ENCODE peak calls at places on chromosomes 4 and X, in five cellular contexts. One of them, this sample, is unnamed.

GRCh38 chr4:168724960-168725359 is 228.1 kb downstream of the PALLD start:
- DNase-seq in RWPE2: no peak
- DNase-seq in aorta: no peak
- DNase-seq in CD8-positive, alpha-beta T cell: no peak
- DNase-seq in choroid plexus epithelial cell: peak
- DNase-seq in this sample: no peak

GRCh38 chr4:145868637-145869409 is 69.8 kb downstream of the ZNF827 start:
- DNase-seq in RWPE2: no peak
- DNase-seq in aorta: no peak
- DNase-seq in choroid plexus epithelial cell: peak
- DNase-seq in CD8-positive, alpha-beta T cell: no peak
- DNase-seq in this sample: peak

GRCh38 chrX:106168107-106168506 is at the start of gene PWWP3B:
- DNase-seq in aorta: no peak
- DNase-seq in RWPE2: peak
- DNase-seq in choroid plexus epithelial cell: peak
- DNase-seq in CD8-positive, alpha-beta T cell: no peak
- DNase-seq in this sample: no peak

GRCh38 chr4:151992301-151992700 is 231.5 kb upstream of the GATB start:
- DNase-seq in aorta: no peak
- DNase-seq in choroid plexus epithelial cell: no peak
- DNase-seq in RWPE2: no peak
- DNase-seq in CD8-positive, alpha-beta T cell: no peak
- DNase-seq in this sample: no peak

GRCh38 chr4:152156448-152156847 is 379.4 kb downstream of the FBXW7 start:
- DNase-seq in RWPE2: no peak
- DNase-seq in aorta: no peak
- DNase-seq in choroid plexus epithelial cell: no peak
- DNase-seq in CD8-positive, alpha-beta T cell: no peak
- DNase-seq in this sample: no peak

GRCh38 chr4:83238849-83239248 is 45.7 kb downstream of the COQ2 start:
- DNase-seq in aorta: no peak
- DNase-seq in RWPE2: no peak
- DNase-seq in CD8-positive, alpha-beta T cell: no peak
- DNase-seq in choroid plexus epithelial cell: no peak
- DNase-seq in this sample: no peak

GRCh38 chr4:29276150-29276549 is 1444.0 kb upstream of the PCDH7 start:
- DNase-seq in aorta: no peak
- DNase-seq in CD8-positive, alpha-beta T cell: no peak
- DNase-seq in RWPE2: no peak
- DNase-seq in choroid plexus epithelial cell: no peak
- DNase-seq in this sample: no peak

GRCh38 chr4:98996056-98996941 is 778 bp downstream of the METAP1 start:
- DNase-seq in choroid plexus epithelial cell: peak
- DNase-seq in CD8-positive, alpha-beta T cell: no peak
- DNase-seq in RWPE2: no peak
- DNase-seq in aorta: no peak
- DNase-seq in this sample: no peak

GRCh38 chrX:141469469-141469868 is 115.1 kb downstream of the SPANXA1 start:
- DNase-seq in aorta: no peak
- DNase-seq in choroid plexus epithelial cell: no peak
- DNase-seq in CD8-positive, alpha-beta T cell: no peak
- DNase-seq in RWPE2: no peak
- DNase-seq in this sample: no peak

GRCh38 chr4:42750091-42750490 is 93.2 kb upstream of the ATP8A1 start:
- DNase-seq in choroid plexus epithelial cell: no peak
- DNase-seq in aorta: no peak
- DNase-seq in CD8-positive, alpha-beta T cell: no peak
- DNase-seq in RWPE2: no peak
- DNase-seq in this sample: peak

GRCh38 chr4:108959497-108959896 is 196.6 kb upstream of the ETNPPL start:
- DNase-seq in aorta: no peak
- DNase-seq in choroid plexus epithelial cell: peak
- DNase-seq in CD8-positive, alpha-beta T cell: no peak
- DNase-seq in RWPE2: no peak
- DNase-seq in this sample: no peak

GRCh38 chr4:59570850-59571476 is 1629.2 kb upstream of the ADGRL3 start:
- DNase-seq in RWPE2: no peak
- DNase-seq in CD8-positive, alpha-beta T cell: no peak
- DNase-seq in choroid plexus epithelial cell: peak
- DNase-seq in aorta: no peak
- DNase-seq in this sample: no peak

GRCh38 chr4:114458728-114459127 is 139.9 kb upstream of the UGT8 start:
- DNase-seq in CD8-positive, alpha-beta T cell: no peak
- DNase-seq in RWPE2: no peak
- DNase-seq in aorta: no peak
- DNase-seq in choroid plexus epithelial cell: no peak
- DNase-seq in this sample: no peak

GRCh38 chr4:2761035-2761923 is 5.1 kb upstream of the TNIP2 start:
- DNase-seq in aorta: no peak
- DNase-seq in choroid plexus epithelial cell: peak
- DNase-seq in CD8-positive, alpha-beta T cell: no peak
- DNase-seq in RWPE2: no peak
- DNase-seq in this sample: no peak

GRCh38 chrX:5575407-5575806 is 653.3 kb downstream of the NLGN4X start:
- DNase-seq in CD8-positive, alpha-beta T cell: no peak
- DNase-seq in aorta: no peak
- DNase-seq in RWPE2: no peak
- DNase-seq in choroid plexus epithelial cell: no peak
- DNase-seq in this sample: no peak

GRCh38 chrX:73855546-73855945 is 292.5 kb downstream of the CHIC1 start:
- DNase-seq in choroid plexus epithelial cell: peak
- DNase-seq in CD8-positive, alpha-beta T cell: peak
- DNase-seq in aorta: peak
- DNase-seq in RWPE2: no peak
- DNase-seq in this sample: peak

GRCh38 chrX:155778844-155779553 is 102.1 kb upstream of the VAMP7 start:
- DNase-seq in CD8-positive, alpha-beta T cell: no peak
- DNase-seq in choroid plexus epithelial cell: no peak
- DNase-seq in aorta: no peak
- DNase-seq in RWPE2: no peak
- DNase-seq in this sample: no peak

GRCh38 chr4:1192091-1192492 is 19.7 kb upstream of the SPON2 start:
- DNase-seq in RWPE2: peak
- DNase-seq in CD8-positive, alpha-beta T cell: no peak
- DNase-seq in aorta: peak
- DNase-seq in choroid plexus epithelial cell: peak
- DNase-seq in this sample: no peak

GRCh38 chr4:185470503-185471195 is 884 bp downstream of the CCDC110 start:
- DNase-seq in CD8-positive, alpha-beta T cell: peak
- DNase-seq in aorta: peak
- DNase-seq in choroid plexus epithelial cell: peak
- DNase-seq in RWPE2: no peak
- DNase-seq in this sample: no peak

GRCh38 chrX:152810403-152810802 is 20.2 kb downstream of the CETN2 start:
- DNase-seq in RWPE2: no peak
- DNase-seq in CD8-positive, alpha-beta T cell: no peak
- DNase-seq in aorta: no peak
- DNase-seq in choroid plexus epithelial cell: no peak
- DNase-seq in this sample: no peak

GRCh38 chr4:80012291-80012690 is 60.7 kb downstream of the ANTXR2 start:
- DNase-seq in choroid plexus epithelial cell: no peak
- DNase-seq in aorta: no peak
- DNase-seq in CD8-positive, alpha-beta T cell: no peak
- DNase-seq in RWPE2: no peak
- DNase-seq in this sample: no peak

GRCh38 chr4:176034498-176034897 is 31.1 kb upstream of the WDR17 start:
- DNase-seq in CD8-positive, alpha-beta T cell: no peak
- DNase-seq in RWPE2: no peak
- DNase-seq in aorta: no peak
- DNase-seq in choroid plexus epithelial cell: peak
- DNase-seq in this sample: peak

GRCh38 chr4:73541251-73541650 is 59.7 kb downstream of the AFM start:
- DNase-seq in choroid plexus epithelial cell: no peak
- DNase-seq in aorta: no peak
- DNase-seq in RWPE2: no peak
- DNase-seq in CD8-positive, alpha-beta T cell: no peak
- DNase-seq in this sample: no peak

GRCh38 chr4:105715692-105716278 is 7.2 kb downstream of the GSTCD start:
- DNase-seq in RWPE2: no peak
- DNase-seq in aorta: no peak
- DNase-seq in CD8-positive, alpha-beta T cell: no peak
- DNase-seq in choroid plexus epithelial cell: peak
- DNase-seq in this sample: no peak

GRCh38 chr4:167196386-167196785 is 37.9 kb downstream of the SPOCK3 start:
- DNase-seq in CD8-positive, alpha-beta T cell: no peak
- DNase-seq in RWPE2: no peak
- DNase-seq in aorta: no peak
- DNase-seq in choroid plexus epithelial cell: peak
- DNase-seq in this sample: no peak

GRCh38 chrX:143648705-143649104 is 12.8 kb upstream of the SLITRK4 start:
- DNase-seq in RWPE2: no peak
- DNase-seq in aorta: no peak
- DNase-seq in choroid plexus epithelial cell: no peak
- DNase-seq in CD8-positive, alpha-beta T cell: no peak
- DNase-seq in this sample: no peak

GRCh38 chrX:19566359-19567141 is 51.2 kb upstream of the MAP3K15 start:
- DNase-seq in choroid plexus epithelial cell: peak
- DNase-seq in CD8-positive, alpha-beta T cell: no peak
- DNase-seq in aorta: no peak
- DNase-seq in RWPE2: no peak
- DNase-seq in this sample: peak

GRCh38 chrX:153722704-153723350 is 1.4 kb downstream of the BCAP31 start:
- DNase-seq in aorta: no peak
- DNase-seq in RWPE2: no peak
- DNase-seq in choroid plexus epithelial cell: no peak
- DNase-seq in CD8-positive, alpha-beta T cell: no peak
- DNase-seq in this sample: no peak

GRCh38 chrX:153926863-153927685 is 1.0 kb upstream of the ARHGAP4 start:
- DNase-seq in CD8-positive, alpha-beta T cell: peak
- DNase-seq in aorta: peak
- DNase-seq in RWPE2: no peak
- DNase-seq in choroid plexus epithelial cell: peak
- DNase-seq in this sample: peak

GRCh38 chr4:23266401-23266800 is 573.7 kb downstream of the GBA3 start:
- DNase-seq in choroid plexus epithelial cell: no peak
- DNase-seq in RWPE2: no peak
- DNase-seq in aorta: no peak
- DNase-seq in CD8-positive, alpha-beta T cell: no peak
- DNase-seq in this sample: no peak

GRCh38 chr4:70901984-70902576 is at the start of gene MOB1B:
- DNase-seq in aorta: peak
- DNase-seq in RWPE2: peak
- DNase-seq in CD8-positive, alpha-beta T cell: peak
- DNase-seq in choroid plexus epithelial cell: peak
- DNase-seq in this sample: peak

DNA sequence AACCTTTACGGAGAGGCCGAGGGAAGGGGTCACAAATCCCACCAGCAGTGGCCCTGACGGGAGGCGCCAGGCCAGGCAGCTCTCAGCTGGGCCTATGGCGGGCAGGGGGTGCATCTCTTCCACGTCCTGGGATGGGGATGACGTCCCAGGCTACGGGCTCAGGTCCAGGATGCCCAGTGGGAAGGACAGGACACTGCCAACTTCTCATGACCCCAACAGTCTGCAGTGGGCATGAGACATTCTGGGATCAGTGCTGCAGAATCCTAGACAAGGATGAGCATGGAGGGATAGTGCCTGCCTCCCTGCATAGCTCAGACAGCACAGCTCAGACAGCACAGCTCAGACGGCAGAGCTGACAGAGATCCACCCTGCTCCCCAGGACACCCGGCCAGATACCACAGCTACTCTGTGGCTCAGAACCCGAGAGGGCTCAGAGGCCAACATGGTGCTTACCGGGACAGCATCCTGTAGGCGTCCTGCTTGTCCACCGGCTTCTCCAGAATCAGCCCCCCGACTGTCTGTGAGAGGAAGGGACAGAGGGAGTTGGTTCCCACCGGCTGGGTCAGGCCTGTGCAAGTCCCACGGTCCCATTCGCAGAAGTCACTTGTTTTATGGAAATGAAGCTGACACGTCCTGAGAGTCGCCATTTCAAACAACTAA is 17.3 kb downstream of the ASMTL start:
- DNase-seq in RWPE2: peak
- DNase-seq in CD8-positive, alpha-beta T cell: no peak
- DNase-seq in choroid plexus epithelial cell: no peak
- DNase-seq in aorta: peak
- DNase-seq in this sample: no peak
- H3K4me3 ChIP-seq in RWPE2: no peak
- H3K4me3 ChIP-seq in CD8-positive, alpha-beta T cell: no peak
- H3K4me3 ChIP-seq in choroid plexus epithelial cell: no peak
- H3K4me3 ChIP-seq in aorta: no peak
- H3K4me3 ChIP-seq in this sample: no peak

GRCh38 chr4:53589511-53589910 is 1.8 kb downstream of the LNX1 start:
- DNase-seq in CD8-positive, alpha-beta T cell: no peak
- DNase-seq in RWPE2: no peak
- DNase-seq in choroid plexus epithelial cell: no peak
- DNase-seq in aorta: no peak
- DNase-seq in this sample: no peak

GRCh38 chr4:53583513-53583912 is 7.8 kb downstream of the LNX1 start:
- DNase-seq in aorta: no peak
- DNase-seq in CD8-positive, alpha-beta T cell: no peak
- DNase-seq in choroid plexus epithelial cell: no peak
- DNase-seq in RWPE2: no peak
- DNase-seq in this sample: no peak

GRCh38 chr4:53587123-53587522 is 4.2 kb downstream of the LNX1 start:
- DNase-seq in choroid plexus epithelial cell: no peak
- DNase-seq in RWPE2: no peak
- DNase-seq in aorta: no peak
- DNase-seq in CD8-positive, alpha-beta T cell: no peak
- DNase-seq in this sample: no peak

GRCh38 chr4:53584658-53585057 is 6.6 kb downstream of the LNX1 start:
- DNase-seq in RWPE2: no peak
- DNase-seq in aorta: no peak
- DNase-seq in CD8-positive, alpha-beta T cell: no peak
- DNase-seq in choroid plexus epithelial cell: no peak
- DNase-seq in this sample: no peak

GRCh38 chr4:53586121-53586816 is 5.0 kb downstream of the LNX1 start:
- DNase-seq in aorta: no peak
- DNase-seq in choroid plexus epithelial cell: peak
- DNase-seq in CD8-positive, alpha-beta T cell: no peak
- DNase-seq in RWPE2: no peak
- DNase-seq in this sample: no peak
- H3K4me3 ChIP-seq in aorta: no peak
- H3K4me3 ChIP-seq in choroid plexus epithelial cell: no peak
- H3K4me3 ChIP-seq in CD8-positive, alpha-beta T cell: no peak
- H3K4me3 ChIP-seq in RWPE2: no peak
- H3K4me3 ChIP-seq in this sample: no peak

GRCh38 chrX:50812995-50813842 is 775 bp downstream of the SHROOM4 start:
- DNase-seq in CD8-positive, alpha-beta T cell: no peak
- DNase-seq in RWPE2: peak
- DNase-seq in choroid plexus epithelial cell: peak
- DNase-seq in aorta: peak
- DNase-seq in this sample: no peak
- H3K4me3 ChIP-seq in CD8-positive, alpha-beta T cell: no peak
- H3K4me3 ChIP-seq in RWPE2: peak
- H3K4me3 ChIP-seq in choroid plexus epithelial cell: peak
- H3K4me3 ChIP-seq in aorta: peak
- H3K4me3 ChIP-seq in this sample: no peak

DNA sequence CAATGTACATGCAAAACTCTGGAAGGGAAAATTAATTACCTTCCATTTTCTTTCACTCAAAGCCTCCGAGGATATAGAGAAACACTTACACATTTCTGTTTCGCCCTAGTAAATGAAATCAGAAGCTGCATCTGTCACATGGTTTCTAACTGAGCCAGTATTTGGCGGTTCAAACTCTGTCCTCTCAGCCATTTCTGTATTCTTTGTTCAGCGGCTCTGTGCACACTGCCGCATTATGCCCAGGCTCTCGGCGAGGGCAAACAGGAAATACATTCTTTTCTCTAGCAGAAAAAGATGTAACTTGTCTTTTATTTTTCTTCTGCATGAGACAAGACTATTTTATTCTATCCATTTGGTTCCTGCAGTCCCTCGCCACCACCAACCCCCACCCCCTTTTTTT is 71.4 kb upstream of the GPM6B start:
- DNase-seq in CD8-positive, alpha-beta T cell: no peak
- DNase-seq in RWPE2: no peak
- DNase-seq in aorta: no peak
- DNase-seq in choroid plexus epithelial cell: no peak
- DNase-seq in this sample: no peak
- H3K4me3 ChIP-seq in CD8-positive, alpha-beta T cell: no peak
- H3K4me3 ChIP-seq in RWPE2: no peak
- H3K4me3 ChIP-seq in aorta: no peak
- H3K4me3 ChIP-seq in choroid plexus epithelial cell: no peak
- H3K4me3 ChIP-seq in this sample: no peak